ENCODE peak calls at places on chromosome 10, in seven cellular contexts. K is fibroblast of lung; P is GM13977; W is H9; M is heart right ventricle; L is ascending aorta; E is CD8-positive, alpha-beta T cell. U is an unnamed sample.

GRCh38 chr10:71217266-71218045 is 5.1 kb downstream of the UNC5B start:
- DNase-seq in K (no peak), P (peak; percentile 53), W (peak; percentile 65), M (peak; percentile 36), L (peak; percentile 64), E (no peak), U (peak; percentile 44)

GRCh38 chr10:132984801-132985545 is 42.6 kb upstream of the CFAP46 start:
- DNase-seq in K (no peak), P (no peak), W (peak; percentile 84), M (no peak), L (no peak), E (no peak), U (no peak)

GRCh38 chr10:45464958-45465567 is 91.0 kb downstream of the ALOX5 start:
- DNase-seq in K (peak; percentile 71), P (peak; percentile 80), W (peak; percentile 68), M (peak; percentile 75), L (no peak), E (peak; percentile 80), U (peak; percentile 82)

GRCh38 chr10:124197301-124198148 is 104.1 kb upstream of the CHST15 start:
- DNase-seq in K (no peak), P (no peak), W (no peak), M (no peak), L (peak; percentile 78), E (no peak), U (no peak)

GRCh38 chr10:88831709-88832108 is 19.9 kb downstream of the ANKRD22 start:
- DNase-seq in K (no peak), P (no peak), W (no peak), M (no peak), L (no peak), E (peak; percentile 27), U (no peak)

GRCh38 chr10:94138391-94138790 is 144.7 kb downstream of the PLCE1 start:
- DNase-seq in K (peak; percentile 43), P (no peak), W (no peak), M (no peak), L (no peak), E (no peak), U (no peak)

GRCh38 chr10:62779487-62780248 is 24.9 kb upstream of the ADO start:
- DNase-seq in K (no peak), P (peak; percentile 62), W (no peak), M (no peak), L (no peak), E (peak; percentile 83), U (peak; percentile 70)

GRCh38 chr10:55627526-55628170 is 733.4 kb downstream of the ZWINT start:
- DNase-seq in K (no peak), P (no peak), W (peak; percentile 64), M (no peak), L (no peak), E (no peak), U (no peak)

GRCh38 chr10:97892961-97893360 is 43.3 kb downstream of the GOLGA7B start:
- DNase-seq in K (no peak), P (no peak), W (no peak), M (no peak), L (no peak), E (no peak), U (no peak)

GRCh38 chr10:19730848-19731247 is 85.4 kb upstream of the PLXDC2 start:
- DNase-seq in K (peak; percentile 49), P (no peak), W (no peak), M (no peak), L (no peak), E (no peak), U (no peak)

GRCh38 chr10:11551915-11552602 is 59.4 kb downstream of the USP6NL start:
- DNase-seq in K (peak; percentile 92), P (no peak), W (no peak), M (no peak), L (no peak), E (no peak), U (no peak)

GRCh38 chr10:71877818-71878217 is 26.8 kb upstream of the PSAP start:
- DNase-seq in K (no peak), P (no peak), W (no peak), M (no peak), L (no peak), E (no peak), U (no peak)

GRCh38 chr10:127612-128432 is 7.4 kb upstream of the ZMYND11 start:
- DNase-seq in K (no peak), P (peak; percentile 47), W (no peak), M (no peak), L (no peak), E (peak; percentile 15), U (peak; percentile 57)

GRCh38 chr10:49398000-49398861 is 2.3 kb upstream of the DRGX start:
- DNase-seq in K (peak; percentile 20), P (peak; percentile 82), W (peak; percentile 76), M (peak; percentile 67), L (no peak), E (peak; percentile 57), U (peak; percentile 86)

GRCh38 chr10:64115913-64116643 is 594.9 kb downstream of the REEP3 start:
- DNase-seq in K (peak; percentile 15), P (peak; percentile 31), W (peak; percentile 57), M (no peak), L (no peak), E (no peak), U (peak; percentile 19)

GRCh38 chr10:22317771-22318565 is 1.8 kb downstream of the COMMD3 start:
- DNase-seq in K (no peak), P (peak; percentile 43), W (no peak), M (no peak), L (no peak), E (no peak), U (no peak)

GRCh38 chr10:96858706-96859050 is 26.6 kb downstream of the LCOR start:
- DNase-seq in K (no peak), P (no peak), W (no peak), M (no peak), L (no peak), E (no peak), U (no peak)

GRCh38 chr10:89600041-89600440 is 45.0 kb downstream of the PANK1 start:
- DNase-seq in K (no peak), P (no peak), W (no peak), M (no peak), L (no peak), E (no peak), U (no peak)

GRCh38 chr10:6163364-6164270 is 39.1 kb upstream of the PFKFB3 start:
- DNase-seq in K (peak; percentile 88), P (peak; percentile 98), W (peak; percentile 80), M (peak; percentile 92), L (peak; percentile 91), E (peak; percentile 95), U (peak; percentile 97)

GRCh38 chr10:120789804-120790203 is 61.4 kb upstream of the WDR11 start:
- DNase-seq in K (no peak), P (no peak), W (no peak), M (no peak), L (no peak), E (no peak), U (no peak)

GRCh38 chr10:128927821-128928220 is 539.2 kb upstream of the MGMT start:
- DNase-seq in K (no peak), P (no peak), W (no peak), M (peak; percentile 72), L (no peak), E (no peak), U (no peak)

GRCh38 chr10:123287594-123288247 is 133.5 kb downstream of the BUB3 start:
- DNase-seq in K (no peak), P (peak; percentile 63), W (no peak), M (no peak), L (no peak), E (no peak), U (no peak)

GRCh38 chr10:576130-576465 is 113.4 kb downstream of the DIP2C start:
- DNase-seq in K (peak; percentile 51), P (no peak), W (no peak), M (no peak), L (no peak), E (no peak), U (no peak)

GRCh38 chr10:122492955-122493597 is 31.7 kb downstream of the HTRA1 start:
- DNase-seq in K (peak; percentile 68), P (no peak), W (no peak), M (no peak), L (no peak), E (no peak), U (no peak)

GRCh38 chr10:93091960-93092359 is 18.3 kb downstream of the CYP26A1 start:
- DNase-seq in K (no peak), P (no peak), W (no peak), M (no peak), L (no peak), E (no peak), U (no peak)

GRCh38 chr10:37857287-37858211 is at the start of gene ZNF248:
- DNase-seq in K (peak; percentile 97), P (peak; percentile 91), W (peak; percentile 20), M (peak; percentile 97), L (peak; percentile 97), E (peak; percentile 94), U (peak; percentile 94)

GRCh38 chr10:37856881-37857286 is 526 bp downstream of the ZNF248 start:
- DNase-seq in K (peak; percentile 12), P (peak; percentile 28), W (no peak), M (peak; percentile 18), L (no peak), E (peak; percentile 27), U (peak; percentile 32)

GRCh38 chr10:37860494-37861190 is 3.2 kb upstream of the ZNF248 start:
- DNase-seq in K (peak; percentile 82), P (peak; percentile 16), W (no peak), M (no peak), L (no peak), E (no peak), U (no peak)

GRCh38 chr10:37854606-37855005 is 2.8 kb downstream of the ZNF248 start:
- DNase-seq in K (no peak), P (no peak), W (no peak), M (no peak), L (no peak), E (no peak), U (no peak)

DNA sequence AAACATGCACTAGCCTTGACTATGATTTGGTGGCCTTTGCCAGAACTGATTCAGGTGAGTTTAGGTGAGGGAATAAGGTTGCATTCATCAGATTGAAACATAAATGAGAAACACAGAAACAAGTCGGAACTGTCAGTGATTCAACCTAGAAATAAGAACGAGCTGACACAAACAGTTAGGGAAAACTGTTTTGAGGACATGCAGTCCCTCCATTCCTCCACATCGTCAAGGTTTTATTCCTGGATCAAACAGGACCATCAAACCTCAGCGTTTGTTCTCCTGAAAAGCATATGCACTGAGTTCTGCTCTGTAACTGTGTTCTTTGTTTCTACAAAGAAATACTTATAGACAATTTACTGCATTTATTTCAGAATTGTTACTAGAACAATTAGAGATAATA is 1.7 kb downstream of the ZNF248 start:
- DNase-seq in K (no peak), P (no peak), W (no peak), M (no peak), L (no peak), E (no peak), U (no peak)
- TF ChIP-seq CTCF in K (no peak), P (no peak), W (no peak), M (no peak), L (no peak), E (no peak), U (no peak)

GRCh38 chr10:101029520-101030309 is 1.2 kb downstream of the PDZD7 start:
- DNase-seq in K (no peak), P (no peak), W (peak; percentile 72), M (no peak), L (no peak), E (no peak), U (no peak)
- TF ChIP-seq CTCF in K (peak; percentile 20), P (no peak), W (peak; percentile 56), M (no peak), L (no peak), E (no peak), U (no peak)

GRCh38 chr10:87622290-87623004 is 37.2 kb upstream of the PAPSS2 start:
- DNase-seq in K (no peak), P (peak; percentile 11), W (peak; percentile 58), M (no peak), L (no peak), E (no peak), U (no peak)
- TF ChIP-seq CTCF in K (no peak), P (peak; percentile 26), W (peak; percentile 48), M (no peak), L (no peak), E (no peak), U (no peak)

GRCh38 chr10:13847201-13847631 is 260.5 kb downstream of the PRPF18 start:
- DNase-seq in K (no peak), P (no peak), W (peak; percentile 76), M (no peak), L (peak; percentile 49), E (no peak), U (no peak)
- TF ChIP-seq CTCF in K (no peak), P (no peak), W (peak; percentile 62), M (no peak), L (no peak), E (no peak), U (no peak)